ENCODE peak calls at places on chromosomes 4 and X, in four cellular contexts. U, W, V and N are unnamed samples.

GRCh38 chrX:106481341-106481740 is 130.4 kb upstream of the RADX start:
- DNase-seq in U (no peak), W (peak; percentile 28), V (peak; percentile 18), N (peak; percentile 20)

GRCh38 chr4:15250021-15250441 is 177.8 kb upstream of the C1QTNF7 start:
- DNase-seq in W (peak; percentile 27), U (no peak), V (no peak), N (no peak)

GRCh38 chr4:140078366-140078765 is 75.6 kb downstream of the MAML3 start:
- DNase-seq in V (no peak), W (peak; percentile 69), U (peak; percentile 74), N (no peak)

GRCh38 chr4:41624765-41625164 is 86.8 kb downstream of the LIMCH1 start:
- DNase-seq in V (no peak), W (no peak), U (no peak), N (no peak)

GRCh38 chrX:77617206-77617605 is 168.8 kb downstream of the ATRX start:
- DNase-seq in W (no peak), V (no peak), U (no peak), N (no peak)

GRCh38 chrX:134371133-134371532 is 88.8 kb upstream of the HPRT1 start:
- DNase-seq in W (no peak), V (no peak), U (no peak), N (no peak)

GRCh38 chrX:71178908-71179307 is 34.3 kb downstream of the NLGN3 start:
- DNase-seq in V (peak; percentile 51), W (peak; percentile 52), U (peak; percentile 28), N (peak; percentile 62)

GRCh38 chr4:99722006-99722405 is 64.4 kb upstream of the C4orf54 start:
- DNase-seq in U (no peak), W (no peak), V (no peak), N (no peak)

GRCh38 chr4:73068496-73069337 is 799 bp downstream of the COX18 start:
- DNase-seq in W (peak; percentile 39), U (no peak), V (no peak), N (peak; percentile 44)

GRCh38 chr4:70670332-70671014 is 4.2 kb upstream of the JCHAIN start:
- DNase-seq in W (peak; percentile 64), V (no peak), U (no peak), N (no peak)

GRCh38 chr4:26862381-26862915 is 1.8 kb downstream of the STIM2 start:
- DNase-seq in W (no peak), U (no peak), V (no peak), N (no peak)

GRCh38 chrX:72572248-72573157 is at the start of gene HDAC8:
- DNase-seq in U (peak; percentile 68), V (peak; percentile 70), W (peak; percentile 84), N (peak; percentile 88)